ENCODE peak calls at places on chromosome 16, in four cellular contexts. O, Q, H and U are unnamed samples.

GRCh38 chr16:51557670-51558069 is 406.6 kb upstream of the SALL1 start:
- DNase-seq in O (no peak), H (no peak), Q (no peak), U (no peak)

GRCh38 chr16:73166394-73166971 is 118.6 kb upstream of the ZFHX3 start:
- DNase-seq in Q (no peak), O (no peak), H (no peak), U (no peak)

GRCh38 chr16:89325861-89326471 is 108.5 kb downstream of the ZNF778 start:
- DNase-seq in Q (no peak), O (peak; percentile 75), H (peak; percentile 75), U (no peak)

GRCh38 chr16:55563797-55564196 is 2.7 kb upstream of the CAPNS2 start:
- DNase-seq in O (no peak), Q (no peak), H (no peak), U (no peak)

GRCh38 chr16:48164907-48165715 is 9.3 kb upstream of the ABCC12 start:
- DNase-seq in H (peak; percentile 83), O (peak; percentile 82), Q (peak; percentile 82), U (no peak)

GRCh38 chr16:80100846-80101451 is 439.8 kb upstream of the DYNLRB2 start:
- DNase-seq in H (no peak), Q (no peak), O (no peak), U (no peak)

GRCh38 chr16:67936124-67936875 is at the start of gene PSMB10:
- DNase-seq in O (peak; percentile 68), Q (peak; percentile 51), H (no peak), U (no peak)

GRCh38 chr16:54928016-54928356 is 2.7 kb upstream of the IRX5 start:
- DNase-seq in Q (no peak), H (peak; percentile 27), O (no peak), U (no peak)

GRCh38 chr16:67805718-67806427 is 487 bp downstream of the RANBP10 start:
- DNase-seq in H (no peak), O (no peak), Q (no peak), U (no peak)

GRCh38 chr16:88062341-88062861 is 111.2 kb downstream of the BANP start:
- DNase-seq in H (no peak), Q (no peak), O (no peak), U (no peak)

GRCh38 chr16:69366431-69366830 is 14.8 kb upstream of the TMED6 start:
- DNase-seq in Q (no peak), O (no peak), H (no peak), U (no peak)

GRCh38 chr16:82754716-82755513 is 128.1 kb downstream of the CDH13 start:
- DNase-seq in H (no peak), O (no peak), Q (no peak), U (no peak)

GRCh38 chr16:9151597-9151996 is 60.2 kb downstream of the HAPSTR1 start:
- DNase-seq in H (no peak), Q (peak; percentile 50), O (no peak), U (no peak)

GRCh38 chr16:21083729-21084268 is 66.8 kb downstream of the DNAH3 start:
- DNase-seq in Q (peak; percentile 64), H (peak; percentile 52), O (peak; percentile 62), U (no peak)

GRCh38 chr16:84144859-84145639 is at the start of the genes DNAAF1 and HSDL1:
- DNase-seq in Q (peak; percentile 83), O (peak; percentile 100), H (peak; percentile 83), U (peak; percentile 32)

GRCh38 chr16:75402174-75402820 is 31.0 kb downstream of the CFDP1 start:
- DNase-seq in O (no peak), H (no peak), Q (no peak), U (no peak)

GRCh38 chr16:87949071-87949744 is 2.0 kb upstream of the BANP start:
- DNase-seq in Q (peak; percentile 81), O (no peak), H (no peak), U (no peak)

GRCh38 chr16:17058471-17058870 is 412.3 kb downstream of the XYLT1 start:
- DNase-seq in H (no peak), O (no peak), Q (no peak), U (no peak)

GRCh38 chr16:82955836-82956348 is 329.1 kb downstream of the CDH13 start:
- DNase-seq in Q (no peak), H (no peak), O (no peak), U (no peak)

GRCh38 chr16:73189132-73189531 is 141.2 kb upstream of the ZFHX3 start:
- DNase-seq in H (no peak), O (no peak), Q (no peak), U (no peak)

GRCh38 chr16:85061566-85061965 is 34.0 kb downstream of the KIAA0513 start:
- DNase-seq in H (no peak), O (no peak), Q (no peak), U (no peak)

GRCh38 chr16:54930034-54930938 is at the start of gene IRX5:
- DNase-seq in H (peak; percentile 96), Q (no peak), O (peak; percentile 81), U (no peak)

GRCh38 chr16:85735225-85735722 is 15.6 kb downstream of the C16orf74 start:
- DNase-seq in Q (no peak), O (no peak), H (no peak), U (peak; percentile 43)

GRCh38 chr16:67828651-67829050 is 13.5 kb upstream of the THAP11 start:
- DNase-seq in Q (no peak), O (no peak), H (no peak), U (no peak)

GRCh38 chr16:73069581-73070262 is 21.8 kb upstream of the ZFHX3 start:
- DNase-seq in O (no peak), Q (no peak), H (no peak), U (no peak)

GRCh38 chr16:12403746-12404658 is 399.7 kb downstream of the CPPED1 start:
- DNase-seq in O (no peak), Q (no peak), H (no peak), U (no peak)

GRCh38 chr16:58123896-58124600 is 5.1 kb downstream of the CFAP20 start:
- DNase-seq in O (no peak), Q (no peak), H (no peak), U (no peak)

DNA sequence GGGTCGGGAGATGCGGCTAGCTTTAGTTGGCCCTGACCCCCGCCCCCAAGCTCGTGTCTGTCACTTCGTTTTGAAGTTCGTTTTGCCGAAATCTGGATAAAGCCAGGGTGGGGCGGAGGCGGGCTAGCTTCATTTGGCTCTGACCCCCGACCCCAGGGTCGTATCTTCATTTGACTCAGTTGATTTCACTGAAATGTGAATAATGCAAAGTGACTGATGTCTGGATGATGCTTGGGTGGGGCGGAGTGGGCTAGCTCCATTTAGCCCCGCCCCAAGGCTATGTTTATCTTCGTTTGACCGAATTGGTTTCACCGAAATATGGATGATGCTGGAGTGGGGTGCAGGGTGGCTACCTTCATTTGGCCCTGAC is 667 bp downstream of the PSMD7 start:
- DNase-seq in H (no peak), Q (peak; percentile 24), O (no peak), U (no peak)
- TF ChIP-seq POLR2AphosphoS2 in H (no peak), Q (no peak), O (no peak), U (no peak)

DNA sequence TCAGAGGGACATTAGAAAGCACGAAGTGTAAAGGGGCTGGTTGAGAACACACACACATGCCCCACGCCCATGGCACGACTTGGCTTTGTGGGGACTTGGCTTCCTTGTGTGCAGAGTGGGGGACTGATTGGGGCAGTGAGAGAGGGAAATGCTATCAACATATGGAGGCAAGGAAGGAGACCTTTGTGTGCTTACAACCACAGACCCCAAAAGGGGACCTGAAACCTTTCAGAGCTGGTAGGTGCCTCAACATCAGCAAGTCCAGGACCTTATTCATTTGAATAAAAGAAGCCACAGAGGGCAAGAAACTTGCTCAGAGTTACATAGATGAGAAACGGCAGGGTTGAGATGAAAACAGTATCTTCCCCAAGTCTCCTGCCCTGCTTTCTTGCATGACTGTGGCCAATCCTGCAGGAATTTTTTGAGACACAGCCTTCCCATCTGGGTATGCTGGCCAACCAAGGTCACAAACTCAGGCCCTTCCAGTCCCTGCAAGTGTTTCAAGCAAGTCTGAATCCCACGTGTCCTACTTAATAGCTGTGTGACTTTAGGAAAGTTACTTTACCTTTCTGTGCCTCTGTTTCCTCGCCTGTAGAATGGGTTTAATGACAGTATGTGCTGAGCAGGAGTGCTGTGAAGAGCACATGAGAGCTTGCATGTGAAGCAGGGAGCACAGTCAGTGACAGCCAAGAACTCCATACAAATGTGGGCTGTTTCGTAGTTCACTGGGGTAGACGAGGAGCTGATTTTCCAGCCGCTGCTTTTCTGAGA is 26.2 kb downstream of the C16orf78 start:
- DNase-seq in Q (no peak), O (no peak), H (no peak), U (peak; percentile 88)
- TF ChIP-seq POLR2AphosphoS2 in Q (no peak), O (no peak), H (no peak), U (no peak)

DNA sequence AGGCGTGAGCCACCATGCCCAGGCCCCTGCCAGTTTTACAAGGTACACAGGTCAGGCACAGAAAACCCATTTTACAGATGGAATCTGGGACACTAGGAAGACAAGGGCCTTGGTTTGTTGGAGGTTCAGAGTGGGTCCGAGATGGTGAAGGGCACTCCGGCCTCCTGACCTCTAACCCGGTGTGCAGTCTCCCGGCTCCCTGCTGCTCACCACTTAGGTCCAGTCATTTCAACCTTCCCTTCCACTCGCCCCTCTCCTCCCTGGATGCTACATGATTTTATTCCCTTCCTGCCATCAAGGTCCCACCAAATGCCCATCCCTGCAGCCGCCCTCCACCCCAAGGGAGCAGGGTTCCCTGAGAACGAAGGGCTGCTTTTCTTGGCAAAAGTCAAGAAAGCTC is 8.7 kb downstream of the ITGAX start:
- DNase-seq in H (no peak), O (no peak), Q (no peak), U (no peak)
- TF ChIP-seq POLR2AphosphoS2 in H (no peak), O (no peak), Q (no peak), U (no peak)

GRCh38 chr16:66521951-66522771 is 27.8 kb downstream of the TK2 start:
- DNase-seq in O (peak; percentile 53), Q (no peak), H (no peak), U (peak; percentile 86)
- TF ChIP-seq POLR2AphosphoS2 in O (no peak), Q (no peak), H (no peak), U (no peak)

GRCh38 chr16:56700195-56700594 is 17.9 kb downstream of the MT1X start:
- DNase-seq in H (no peak), Q (no peak), O (no peak), U (no peak)
- TF ChIP-seq POLR2AphosphoS2 in H (no peak), Q (no peak), O (no peak), U (no peak)